ENCODE peak calls at places on chromosomes 6 and 20, in six cellular contexts. Y is H9, I is IMR-90, B is mesenchymal stem cell, A is H1, J is neuronal stem cell. M is an unnamed sample.

GRCh38 chr6:53240763-53241162 is 92.1 kb upstream of the GCM1 start:
- DNase-seq in Y (no peak), I (no peak), B (no peak), A (no peak), J (no peak), M (no peak)

GRCh38 chr6:37134622-37135191 is 35.2 kb upstream of the PIM1 start:
- DNase-seq in Y (no peak), I (peak), B (peak), A (no peak), J (no peak), M (peak)

GRCh38 chr20:50455656-50456451 is 54.3 kb upstream of the PTPN1 start:
- DNase-seq in Y (no peak), I (no peak), B (no peak), A (no peak), J (no peak), M (no peak)

GRCh38 chr6:168225471-168225901 is 94.1 kb downstream of the DACT2 start:
- DNase-seq in Y (peak), I (no peak), B (peak), A (no peak), J (no peak), M (peak)

GRCh38 chr6:12343122-12343439 is 52.9 kb downstream of the EDN1 start:
- DNase-seq in Y (no peak), I (no peak), B (no peak), A (no peak), J (no peak), M (no peak)

GRCh38 chr20:22915512-22915911 is 119.6 kb upstream of the SSTR4 start:
- DNase-seq in Y (no peak), I (no peak), B (no peak), A (no peak), J (no peak), M (no peak)

GRCh38 chr20:38880952-38881735 is 45.1 kb upstream of the FAM83D start:
- DNase-seq in Y (no peak), I (no peak), B (no peak), A (no peak), J (no peak), M (no peak)

GRCh38 chr20:40961686-40962640 is 66.7 kb upstream of the TOP1 start:
- DNase-seq in Y (peak), I (peak), B (no peak), A (no peak), J (no peak), M (no peak)

GRCh38 chr6:13253272-13253671 is 75.1 kb downstream of the TBC1D7 start:
- DNase-seq in Y (no peak), I (no peak), B (no peak), A (no peak), J (no peak), M (no peak)

GRCh38 chr6:127367023-127367375 is 23.6 kb upstream of the ECHDC1 start:
- DNase-seq in Y (no peak), I (peak), B (peak), A (no peak), J (no peak), M (no peak)

GRCh38 chr6:138622967-138623366 is 123.7 kb upstream of the NHSL1 start:
- DNase-seq in Y (no peak), I (no peak), B (no peak), A (no peak), J (no peak), M (no peak)

GRCh38 chr6:68226460-68226859 is 408.6 kb upstream of the ADGRB3 start:
- DNase-seq in Y (no peak), I (no peak), B (no peak), A (no peak), J (peak), M (no peak)

GRCh38 chr6:19465240-19465639 is 371.9 kb upstream of the ID4 start:
- DNase-seq in Y (no peak), I (no peak), B (peak), A (no peak), J (no peak), M (no peak)

GRCh38 chr6:73393278-73393677 is 1.4 kb upstream of the DDX43 start:
- DNase-seq in Y (no peak), I (peak), B (no peak), A (no peak), J (no peak), M (peak)

GRCh38 chr20:63062188-63063140 is 55.7 kb upstream of the BHLHE23 start:
- DNase-seq in Y (no peak), I (no peak), B (no peak), A (no peak), J (no peak), M (no peak)

GRCh38 chr6:34143196-34143883 is 2.5 kb downstream of the GRM4 start:
- DNase-seq in Y (no peak), I (no peak), B (no peak), A (no peak), J (no peak), M (no peak)
- H3K9ac ChIP-seq in Y (peak), I (no peak), B (no peak), A (no peak), J (peak), M (no peak)

GRCh38 chr6:143514996-143515760 is 3.7 kb upstream of the FUCA2 start:
- DNase-seq in Y (no peak), I (no peak), B (no peak), A (no peak), J (no peak), M (no peak)

GRCh38 chr6:143515766-143516355 is 4.3 kb upstream of the FUCA2 start:
- DNase-seq in Y (no peak), I (no peak), B (no peak), A (no peak), J (no peak), M (no peak)

GRCh38 chr6:143507358-143508145 is 4.0 kb downstream of the FUCA2 start:
- DNase-seq in Y (no peak), I (peak), B (peak), A (no peak), J (no peak), M (no peak)

GRCh38 chr6:143513410-143513809 is 1.9 kb upstream of the FUCA2 start:
- DNase-seq in Y (peak), I (no peak), B (no peak), A (no peak), J (no peak), M (no peak)

GRCh38 chr6:143510991-143511891 is at the start of gene FUCA2:
- DNase-seq in Y (peak), I (peak), B (peak), A (peak), J (peak), M (peak)
- H3K23ac ChIP-seq in Y (no peak), I (peak), B (no peak), A (no peak), J (peak), M (no peak)

GRCh38 chr6:135196739-135197510 is 15.8 kb downstream of the MYB start:
- DNase-seq in Y (no peak), I (no peak), B (no peak), A (no peak), J (no peak), M (peak)
- H2AFZ ChIP-seq in Y (no peak), I (no peak), B (no peak), A (no peak), J (no peak), M (no peak)

GRCh38 chr6:1610497-1611321 is 994 bp downstream of the FOXC1 start:
- DNase-seq in Y (no peak), I (peak), B (no peak), A (no peak), J (no peak), M (peak)

GRCh38 chr6:1609662-1610496 is at the start of gene FOXC1:
- DNase-seq in Y (peak), I (peak), B (peak), A (no peak), J (peak), M (peak)

GRCh38 chr6:1607557-1608221 is 2.0 kb upstream of the FOXC1 start:
- DNase-seq in Y (peak), I (no peak), B (no peak), A (peak), J (no peak), M (peak)

GRCh38 chr6:1608222-1608975 is 1.3 kb upstream of the FOXC1 start:
- DNase-seq in Y (no peak), I (no peak), B (no peak), A (no peak), J (no peak), M (no peak)

DNA sequence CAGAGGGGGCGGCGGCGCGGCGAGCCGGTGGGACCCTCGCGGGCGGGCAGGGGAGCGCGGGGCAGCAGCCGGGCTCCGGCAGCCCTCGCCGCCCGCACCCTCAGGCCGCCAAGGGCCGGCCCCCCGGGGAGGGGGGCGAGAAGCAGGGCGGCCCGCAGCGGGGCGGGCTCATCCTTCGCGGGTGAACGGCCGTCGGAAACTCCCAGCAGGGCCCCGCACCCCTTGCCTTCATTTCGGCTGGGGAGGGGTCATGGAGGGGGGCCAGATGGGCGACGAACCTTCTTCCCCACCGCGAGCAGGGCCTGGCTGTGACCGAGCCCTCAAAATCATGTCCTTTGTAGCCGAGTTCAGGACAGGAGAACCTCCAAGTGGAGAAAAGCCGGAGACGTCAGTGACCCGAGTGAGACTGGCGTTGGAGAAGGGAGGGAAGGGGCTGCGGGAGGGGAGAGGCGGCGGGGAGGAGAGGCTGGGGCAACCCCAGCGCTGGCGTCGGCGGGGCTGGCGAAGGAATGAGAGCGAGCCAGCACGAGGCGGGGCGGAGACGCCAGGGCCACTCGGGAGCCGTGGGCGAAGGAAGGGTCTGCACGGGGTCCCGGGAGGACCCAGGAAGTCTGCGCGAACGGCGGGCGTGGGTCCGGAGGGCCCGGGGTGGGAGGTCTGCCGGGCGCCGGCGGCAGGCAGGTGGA is 596 bp upstream of the FOXC1 start:
- DNase-seq in Y (no peak), I (peak), B (no peak), A (no peak), J (no peak), M (no peak)
- H3K9ac ChIP-seq in Y (no peak), I (peak), B (peak), A (no peak), J (peak), M (no peak)

DNA sequence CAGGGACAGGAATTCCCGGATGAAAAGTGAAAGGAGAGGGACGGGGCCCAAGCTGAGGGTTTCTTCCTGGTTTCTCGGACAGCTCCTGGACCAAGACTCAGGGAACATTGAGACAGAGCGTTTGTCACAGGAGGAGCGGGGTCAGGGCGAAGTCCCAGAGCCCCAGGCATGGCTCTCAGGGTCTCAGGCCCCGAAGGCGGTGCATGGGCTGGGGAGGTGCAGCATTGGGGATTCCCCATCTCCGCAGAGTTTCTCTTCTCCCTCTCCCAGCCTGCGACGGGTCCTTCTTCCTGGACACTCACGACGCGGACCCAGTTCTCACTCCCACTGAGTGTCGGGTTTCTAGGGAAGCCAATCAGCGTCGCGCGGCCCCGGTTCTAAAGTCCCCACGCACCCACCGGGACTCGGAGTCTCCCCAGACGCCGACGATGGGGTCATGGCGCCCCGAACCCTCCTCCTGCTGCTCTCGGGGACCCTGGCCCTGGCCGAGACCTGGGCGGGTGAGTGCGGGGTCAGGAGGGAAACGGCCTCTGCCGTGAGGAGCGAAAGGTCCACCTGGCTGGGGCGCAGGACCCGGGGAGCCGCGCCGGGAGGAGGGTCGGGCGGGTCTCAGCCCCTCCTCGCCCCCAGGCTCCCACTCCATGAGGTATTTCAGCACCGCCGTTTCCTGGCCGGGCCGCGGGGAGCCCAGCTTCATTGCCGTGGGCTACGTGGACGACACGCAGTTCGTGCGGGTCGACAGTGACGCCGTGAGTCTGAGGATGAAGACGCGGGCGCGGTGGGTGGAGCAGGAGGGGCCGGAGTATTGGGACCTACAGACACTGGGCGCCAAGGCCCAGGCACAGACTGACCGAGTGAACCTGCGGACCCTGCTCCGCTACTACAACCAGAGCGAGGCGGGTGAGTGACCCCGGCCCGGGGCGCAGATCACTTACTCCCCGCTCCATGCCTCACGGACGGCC is 54.6 kb upstream of the POLR1H start:
- DNase-seq in Y (peak), I (peak), B (peak), A (no peak), J (no peak), M (peak)
- H3K23ac ChIP-seq in Y (no peak), I (no peak), B (no peak), A (no peak), J (peak), M (no peak)

M was measured in trophoblast cell.